ENCODE peak calls at places on chromosomes 1 and 21, in nine cellular contexts. L is cardiac muscle cell, Q is prostate gland, N is PC-3, P is tibial artery, H is psoas muscle, J is left lung, Z is IMR-90, X is PC-9. G is an unnamed sample.

GRCh38 chr1:35505911-35506798 is 51.0 kb downstream of the KIAA0319L start:
- DNase-seq in Z (peak; percentile 59), J (no peak), N (peak; percentile 96), H (no peak), X (peak; percentile 98), P (no peak), L (no peak), Q (peak; percentile 72), G (peak; percentile 14)

GRCh38 chr1:194056169-194056568 is 869.8 kb upstream of the B3GALT2 start:
- DNase-seq in N (no peak), X (no peak), Z (no peak), P (no peak), H (no peak), J (no peak), Q (no peak), L (no peak), G (no peak)

GRCh38 chr1:29236743-29236992 is 346 bp downstream of the PTPRU start:
- DNase-seq in Q (no peak), L (no peak), P (no peak), N (no peak), X (no peak), H (no peak), J (no peak), Z (no peak), G (no peak)

GRCh38 chr1:5837976-5838653 is 154.1 kb downstream of the NPHP4 start:
- DNase-seq in J (peak; percentile 58), N (no peak), Z (no peak), H (no peak), Q (no peak), P (no peak), L (no peak), X (no peak), G (no peak)

GRCh38 chr1:21836010-21836409 is 23.9 kb downstream of the LDLRAD2 start:
- DNase-seq in Q (no peak), L (no peak), X (no peak), J (no peak), N (no peak), H (no peak), Z (no peak), P (no peak), G (no peak)

GRCh38 chr1:54222711-54223110 is 22.7 kb downstream of the MRPL37 start:
- DNase-seq in H (no peak), N (no peak), Z (no peak), J (no peak), P (no peak), Q (no peak), X (no peak), L (no peak), G (no peak)

GRCh38 chr1:161367684-161368398 is at the start of gene CFAP126:
- DNase-seq in X (peak; percentile 61), J (no peak), L (peak; percentile 65), N (peak; percentile 73), P (peak; percentile 63), H (peak; percentile 65), Z (peak; percentile 70), Q (peak; percentile 69), G (peak; percentile 38)

GRCh38 chr1:40932004-40932403 is 47.5 kb upstream of the CTPS1 start:
- DNase-seq in Z (no peak), N (peak; percentile 44), L (no peak), J (no peak), Q (no peak), P (no peak), X (peak; percentile 53), H (no peak), G (no peak)

GRCh38 chr1:72827285-72827684 is 544.9 kb upstream of the NEGR1 start:
- DNase-seq in Z (no peak), L (no peak), P (no peak), J (no peak), N (peak; percentile 79), Q (no peak), X (no peak), H (no peak), G (no peak)

GRCh38 chr1:211017066-211017691 is 116.8 kb downstream of the KCNH1 start:
- DNase-seq in X (no peak), J (no peak), Z (peak; percentile 6), Q (no peak), P (no peak), H (no peak), L (peak; percentile 20), N (no peak), G (no peak)

GRCh38 chr1:23651069-23651808 is 40.4 kb upstream of the RPL11 start:
- DNase-seq in J (no peak), X (no peak), Z (peak; percentile 28), N (peak; percentile 14), L (no peak), H (peak; percentile 81), P (peak; percentile 62), Q (no peak), G (no peak)

GRCh38 chr21:34280389-34280795 is 83.4 kb upstream of the KCNE2 start:
- DNase-seq in P (peak; percentile 40), N (no peak), X (no peak), H (peak; percentile 73), L (peak; percentile 5), Q (no peak), J (no peak), Z (no peak), G (peak; percentile 9)

GRCh38 chr1:115340879-115341278 is 2.8 kb upstream of the NGF start:
- DNase-seq in N (no peak), Z (no peak), P (no peak), H (no peak), Q (no peak), J (no peak), X (no peak), L (peak; percentile 41), G (no peak)

GRCh38 chr1:115338457-115338820 is 390 bp upstream of the NGF start:
- DNase-seq in L (peak; percentile 41), Z (no peak), Q (no peak), P (no peak), N (no peak), H (no peak), J (peak; percentile 74), X (no peak), G (no peak)

GRCh38 chr1:115336741-115337140 is 1.3 kb downstream of the NGF start:
- DNase-seq in L (no peak), Z (no peak), P (no peak), J (no peak), Q (no peak), N (no peak), H (no peak), X (no peak), G (no peak)

GRCh38 chr1:115337633-115338456 is at the start of gene NGF:
- DNase-seq in Z (peak; percentile 78), P (peak; percentile 52), X (peak; percentile 63), N (peak; percentile 67), J (peak; percentile 83), H (peak; percentile 62), L (peak; percentile 63), Q (no peak), G (no peak)

GRCh38 chr1:115337276-115337632 is 795 bp downstream of the NGF start:
- DNase-seq in N (no peak), Q (no peak), H (no peak), Z (no peak), J (no peak), L (no peak), P (no peak), X (no peak), G (no peak)
- H3K27me3 ChIP-seq in N (no peaks in the 10 kb centered on the region), Q (peaks cover 7% of the 10 kb centered on the region), H (peaks cover 20% of the 10 kb centered on the region), Z (peaks cover 7% of the 10 kb centered on the region), J (peaks cover 42% of the 10 kb centered on the region), L (peaks cover 35% of the 10 kb centered on the region), P (no peaks in the 10 kb centered on the region), X (no peaks in the 10 kb centered on the region), G (peaks cover 40% of the 10 kb centered on the region)

GRCh38 chr21:40717008-40717407 is 129.9 kb downstream of the DSCAM start:
- DNase-seq in Z (no peak), X (no peak), H (no peak), N (no peak), J (no peak), Q (no peak), P (no peak), L (peak; percentile 31), G (no peak)

GRCh38 chr21:40714516-40714915 is 132.4 kb downstream of the DSCAM start:
- DNase-seq in Z (no peak), H (no peak), J (no peak), X (no peak), N (no peak), P (no peak), Q (no peak), L (no peak), G (no peak)

GRCh38 chr21:40719615-40720014 is 127.3 kb downstream of the DSCAM start:
- DNase-seq in J (no peak), Q (no peak), N (no peak), P (no peak), H (no peak), X (no peak), Z (no peak), L (no peak), G (no peak)
- H3K9me3 ChIP-seq in J (no peaks in the 10 kb centered on the region), Q (no peaks in the 10 kb centered on the region), N (peaks cover 72% of the 10 kb centered on the region), P (no peaks in the 10 kb centered on the region), H (peaks cover 3% of the 10 kb centered on the region), X (no peaks in the 10 kb centered on the region), Z (peaks cover 10% of the 10 kb centered on the region), L (no peaks in the 10 kb centered on the region), G (peaks cover 4% of the 10 kb centered on the region)

DNA sequence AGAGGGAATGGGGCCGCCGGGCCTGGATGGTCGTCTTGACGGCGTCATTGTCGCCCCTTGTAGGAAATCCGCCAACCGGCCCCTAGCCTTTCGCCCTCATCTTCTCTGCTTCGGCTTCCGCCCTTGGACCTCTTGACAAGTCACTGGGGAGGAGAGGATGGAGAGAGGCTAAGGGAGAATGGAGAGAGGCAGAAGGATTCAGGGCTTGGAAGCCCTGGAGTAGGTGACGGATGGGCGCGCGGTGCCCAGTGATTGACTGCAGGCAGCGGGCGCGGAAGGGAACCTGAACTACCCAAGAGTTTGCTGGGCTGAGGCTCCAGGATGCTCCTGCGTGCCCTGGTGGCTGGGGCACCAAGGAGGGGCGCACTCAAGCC is 651 bp downstream of the PDE4B start:
- DNase-seq in L (peak; percentile 6), P (peak; percentile 19), Z (peak; percentile 11), H (no peak), J (peak; percentile 69), X (no peak), N (no peak), Q (no peak), G (no peak)
- TF ChIP-seq CTCF in L (no peak), P (no peak), Z (no peak), H (no peak), J (no peak), X (no peak), N (no peak), Q (no peak), G (no peak)

GRCh38 chr1:202706851-202707250 is 3.4 kb downstream of the SYT2 start:
- DNase-seq in J (no peak), Z (no peak), H (no peak), X (no peak), L (no peak), Q (no peak), P (no peak), N (no peak), G (no peak)
- H3K27me3 ChIP-seq in J (peaks cover 100% of the 10 kb centered on the region), Z (peaks cover 96% of the 10 kb centered on the region), H (peaks cover 74% of the 10 kb centered on the region), X (peaks cover 91% of the 10 kb centered on the region), L (peaks cover 76% of the 10 kb centered on the region), Q (peaks cover 2% of the 10 kb centered on the region), P (peaks cover 98% of the 10 kb centered on the region), N (peaks cover 49% of the 10 kb centered on the region), G (peaks cover 85% of the 10 kb centered on the region)

DNA sequence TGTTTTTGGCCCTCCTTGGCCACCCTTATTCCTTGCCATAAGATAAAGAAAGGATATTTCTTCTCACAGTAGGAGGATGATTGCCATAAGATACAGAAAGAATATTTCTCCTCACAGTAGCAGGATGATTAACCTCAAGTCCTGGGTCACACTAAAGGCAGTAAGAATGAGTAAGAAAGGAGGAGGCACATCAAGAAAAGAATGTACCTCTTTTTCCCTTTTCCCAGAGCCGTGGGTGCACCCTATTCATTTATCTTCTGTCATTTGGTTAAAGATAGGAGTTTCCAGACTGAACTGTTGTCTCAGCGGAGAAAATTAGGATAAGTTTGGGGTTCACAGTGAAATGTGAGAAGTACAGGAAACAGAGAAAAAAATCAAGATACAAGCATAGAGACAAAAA is 52.5 kb downstream of the LRRC8C start:
- DNase-seq in J (no peak), P (no peak), X (no peak), L (no peak), H (no peak), Z (no peak), Q (no peak), N (no peak), G (no peak)
- H3K9me3 ChIP-seq in J (no peaks in the 10 kb centered on the region), P (no peaks in the 10 kb centered on the region), X (no peaks in the 10 kb centered on the region), L (no peaks in the 10 kb centered on the region), H (no peaks in the 10 kb centered on the region), Z (no peaks in the 10 kb centered on the region), Q (no peaks in the 10 kb centered on the region), N (no peaks in the 10 kb centered on the region), G (no peaks in the 10 kb centered on the region)

G was measured in transverse colon.